ENCODE peak calls at places on chromosomes 12 and 14, in five cellular contexts. One of them, this sample, is unnamed.

GRCh38 chr12:49089831-49090773 is 4.5 kb downstream of the DHH start:
- DNase-seq in effector memory CD4-positive, alpha-beta T cell: no peak
- DNase-seq in NCI-H2081: peak
- DNase-seq in stimulated activated CD4-positive, alpha-beta T cell treated with anti-CD3 and anti-CD28 coated beads, Interleukin-1b, Interleukin-23, amount 100 ng/mL, for 24 hours: no peak
- DNase-seq in A549: peak
- DNase-seq in this sample: no peak

GRCh38 chr12:50353869-50354593 is 42.4 kb downstream of the FAM186A start:
- DNase-seq in effector memory CD4-positive, alpha-beta T cell: no peak
- DNase-seq in NCI-H2081: no peak
- DNase-seq in stimulated activated CD4-positive, alpha-beta T cell treated with anti-CD3 and anti-CD28 coated beads, Interleukin-1b, Interleukin-23, amount 100 ng/mL, for 24 hours: no peak
- DNase-seq in A549: no peak
- DNase-seq in this sample: no peak

GRCh38 chr14:99322731-99323599 is 51.0 kb upstream of the BCL11B start:
- DNase-seq in effector memory CD4-positive, alpha-beta T cell: no peak
- DNase-seq in NCI-H2081: no peak
- DNase-seq in stimulated activated CD4-positive, alpha-beta T cell treated with anti-CD3 and anti-CD28 coated beads, Interleukin-1b, Interleukin-23, amount 100 ng/mL, for 24 hours: no peak
- DNase-seq in A549: no peak
- DNase-seq in this sample: no peak

GRCh38 chr12:2543801-2544200 is 251.0 kb upstream of the FKBP4 start:
- DNase-seq in effector memory CD4-positive, alpha-beta T cell: no peak
- DNase-seq in NCI-H2081: no peak
- DNase-seq in stimulated activated CD4-positive, alpha-beta T cell treated with anti-CD3 and anti-CD28 coated beads, Interleukin-1b, Interleukin-23, amount 100 ng/mL, for 24 hours: no peak
- DNase-seq in A549: no peak
- DNase-seq in this sample: no peak

GRCh38 chr12:89433634-89434033 is 81.3 kb upstream of the DUSP6 start:
- DNase-seq in effector memory CD4-positive, alpha-beta T cell: no peak
- DNase-seq in NCI-H2081: no peak
- DNase-seq in stimulated activated CD4-positive, alpha-beta T cell treated with anti-CD3 and anti-CD28 coated beads, Interleukin-1b, Interleukin-23, amount 100 ng/mL, for 24 hours: no peak
- DNase-seq in A549: no peak
- DNase-seq in this sample: no peak

GRCh38 chr12:95548539-95549391 is 2.5 kb downstream of the USP44 start:
- DNase-seq in effector memory CD4-positive, alpha-beta T cell: peak
- DNase-seq in NCI-H2081: peak
- DNase-seq in stimulated activated CD4-positive, alpha-beta T cell treated with anti-CD3 and anti-CD28 coated beads, Interleukin-1b, Interleukin-23, amount 100 ng/mL, for 24 hours: peak
- DNase-seq in A549: peak
- DNase-seq in this sample: peak

GRCh38 chr12:93397412-93397811 is 19.7 kb downstream of the NUDT4 start:
- DNase-seq in effector memory CD4-positive, alpha-beta T cell: no peak
- DNase-seq in NCI-H2081: no peak
- DNase-seq in stimulated activated CD4-positive, alpha-beta T cell treated with anti-CD3 and anti-CD28 coated beads, Interleukin-1b, Interleukin-23, amount 100 ng/mL, for 24 hours: no peak
- DNase-seq in A549: no peak
- DNase-seq in this sample: no peak

GRCh38 chr12:100401660-100402059 is 44.8 kb downstream of the SLC17A8 start:
- DNase-seq in effector memory CD4-positive, alpha-beta T cell: no peak
- DNase-seq in NCI-H2081: no peak
- DNase-seq in stimulated activated CD4-positive, alpha-beta T cell treated with anti-CD3 and anti-CD28 coated beads, Interleukin-1b, Interleukin-23, amount 100 ng/mL, for 24 hours: no peak
- DNase-seq in A549: peak
- DNase-seq in this sample: no peak

GRCh38 chr12:57272337-57273151 is 21.6 kb upstream of the STAC3 start:
- DNase-seq in effector memory CD4-positive, alpha-beta T cell: no peak
- DNase-seq in NCI-H2081: no peak
- DNase-seq in stimulated activated CD4-positive, alpha-beta T cell treated with anti-CD3 and anti-CD28 coated beads, Interleukin-1b, Interleukin-23, amount 100 ng/mL, for 24 hours: no peak
- DNase-seq in A549: no peak
- DNase-seq in this sample: no peak

GRCh38 chr14:36666416-36667206 is 5.0 kb downstream of the PAX9 start:
- DNase-seq in effector memory CD4-positive, alpha-beta T cell: no peak
- DNase-seq in NCI-H2081: no peak
- DNase-seq in stimulated activated CD4-positive, alpha-beta T cell treated with anti-CD3 and anti-CD28 coated beads, Interleukin-1b, Interleukin-23, amount 100 ng/mL, for 24 hours: no peak
- DNase-seq in A549: no peak
- DNase-seq in this sample: no peak

GRCh38 chr12:5840900-5841299 is 104.2 kb downstream of the ANO2 start:
- DNase-seq in effector memory CD4-positive, alpha-beta T cell: no peak
- DNase-seq in NCI-H2081: no peak
- DNase-seq in stimulated activated CD4-positive, alpha-beta T cell treated with anti-CD3 and anti-CD28 coated beads, Interleukin-1b, Interleukin-23, amount 100 ng/mL, for 24 hours: no peak
- DNase-seq in A549: no peak
- DNase-seq in this sample: no peak

GRCh38 chr12:112973712-112974305 is 4.5 kb upstream of the OAS2 start:
- DNase-seq in effector memory CD4-positive, alpha-beta T cell: no peak
- DNase-seq in NCI-H2081: no peak
- DNase-seq in stimulated activated CD4-positive, alpha-beta T cell treated with anti-CD3 and anti-CD28 coated beads, Interleukin-1b, Interleukin-23, amount 100 ng/mL, for 24 hours: no peak
- DNase-seq in A549: no peak
- DNase-seq in this sample: no peak

GRCh38 chr12:49949124-49949845 is 1.3 kb upstream of the AQP2 start:
- DNase-seq in effector memory CD4-positive, alpha-beta T cell: no peak
- DNase-seq in NCI-H2081: no peak
- DNase-seq in stimulated activated CD4-positive, alpha-beta T cell treated with anti-CD3 and anti-CD28 coated beads, Interleukin-1b, Interleukin-23, amount 100 ng/mL, for 24 hours: no peak
- DNase-seq in A549: no peak
- DNase-seq in this sample: no peak

GRCh38 chr12:108482717-108483212 is 32.3 kb upstream of the FICD start:
- DNase-seq in effector memory CD4-positive, alpha-beta T cell: no peak
- DNase-seq in NCI-H2081: no peak
- DNase-seq in stimulated activated CD4-positive, alpha-beta T cell treated with anti-CD3 and anti-CD28 coated beads, Interleukin-1b, Interleukin-23, amount 100 ng/mL, for 24 hours: no peak
- DNase-seq in A549: peak
- DNase-seq in this sample: no peak

GRCh38 chr12:6370994-6371754 is 4.2 kb downstream of the SCNN1A start:
- DNase-seq in effector memory CD4-positive, alpha-beta T cell: no peak
- DNase-seq in NCI-H2081: peak
- DNase-seq in stimulated activated CD4-positive, alpha-beta T cell treated with anti-CD3 and anti-CD28 coated beads, Interleukin-1b, Interleukin-23, amount 100 ng/mL, for 24 hours: no peak
- DNase-seq in A549: peak
- DNase-seq in this sample: no peak

GRCh38 chr14:101132588-101132987 is 229.1 kb upstream of the RTL1 start:
- DNase-seq in effector memory CD4-positive, alpha-beta T cell: no peak
- DNase-seq in NCI-H2081: no peak
- DNase-seq in stimulated activated CD4-positive, alpha-beta T cell treated with anti-CD3 and anti-CD28 coated beads, Interleukin-1b, Interleukin-23, amount 100 ng/mL, for 24 hours: no peak
- DNase-seq in A549: no peak
- DNase-seq in this sample: no peak

GRCh38 chr14:22464422-22465142 is 124.4 kb downstream of the DAD1 start:
- DNase-seq in effector memory CD4-positive, alpha-beta T cell: no peak
- DNase-seq in NCI-H2081: no peak
- DNase-seq in stimulated activated CD4-positive, alpha-beta T cell treated with anti-CD3 and anti-CD28 coated beads, Interleukin-1b, Interleukin-23, amount 100 ng/mL, for 24 hours: no peak
- DNase-seq in A549: no peak
- DNase-seq in this sample: no peak

GRCh38 chr12:71018682-71019081 is 98.1 kb upstream of the PTPRR start:
- DNase-seq in effector memory CD4-positive, alpha-beta T cell: no peak
- DNase-seq in NCI-H2081: no peak
- DNase-seq in stimulated activated CD4-positive, alpha-beta T cell treated with anti-CD3 and anti-CD28 coated beads, Interleukin-1b, Interleukin-23, amount 100 ng/mL, for 24 hours: no peak
- DNase-seq in A549: no peak
- DNase-seq in this sample: no peak

GRCh38 chr12:27164330-27165045 is 79.6 kb upstream of the STK38L start:
- DNase-seq in effector memory CD4-positive, alpha-beta T cell: no peak
- DNase-seq in NCI-H2081: no peak
- DNase-seq in stimulated activated CD4-positive, alpha-beta T cell treated with anti-CD3 and anti-CD28 coated beads, Interleukin-1b, Interleukin-23, amount 100 ng/mL, for 24 hours: no peak
- DNase-seq in A549: no peak
- DNase-seq in this sample: no peak

GRCh38 chr14:95265106-95266094 is 54.3 kb downstream of the CLMN start:
- DNase-seq in effector memory CD4-positive, alpha-beta T cell: no peak
- DNase-seq in NCI-H2081: peak
- DNase-seq in stimulated activated CD4-positive, alpha-beta T cell treated with anti-CD3 and anti-CD28 coated beads, Interleukin-1b, Interleukin-23, amount 100 ng/mL, for 24 hours: peak
- DNase-seq in A549: peak
- DNase-seq in this sample: no peak

This sample was measured in activated T-helper 9 cell treated with anti-CD3 and anti-CD28 coated beads, Interleukin-2, amount 50 U/mL, for 16 hours.